ENCODE peak calls at places on chromosome 10, in ten cellular contexts. Z is immature natural killer cell; I is nucleus accumbens; G is colonic mucosa; E is frontal cortex; Y is GM12891; A is erythroblast; R is iPS-NIHi11; L is left lung; U is activated CD4-positive, alpha-beta T cell treated with anti-CD3 and anti-CD28 coated beads for 48 hours. V is an unnamed sample.

GRCh38 chr10:102612964-102613275 is 31.4 kb upstream of the TRIM8 start:
- DNase-seq in Y (no peak), I (no peak), E (no peak), Z (no peak), A (no peak), G (peak), U (peak), L (no peak), R (no peak), V (no peak)

GRCh38 chr10:24784061-24784460 is 60.4 kb upstream of the ARHGAP21 start:
- DNase-seq in L (no peak), G (no peak), I (peak), R (no peak), Z (no peak), Y (no peak), E (peak), A (no peak), U (no peak), V (no peak)

GRCh38 chr10:87760195-87760905 is 57.7 kb downstream of the ATAD1 start:
- DNase-seq in I (no peak), E (no peak), G (no peak), L (no peak), Y (no peak), Z (no peak), U (no peak), A (no peak), R (no peak), V (no peak)

GRCh38 chr10:30037620-30038336 is 21.6 kb downstream of the JCAD start:
- DNase-seq in Y (no peak), L (no peak), R (no peak), A (no peak), G (no peak), E (no peak), Z (no peak), U (no peak), I (no peak), V (no peak)

GRCh38 chr10:93773705-93774104 is 16.0 kb downstream of the LGI1 start:
- DNase-seq in E (no peak), Z (no peak), I (no peak), A (no peak), R (no peak), G (no peak), U (no peak), L (no peak), Y (no peak), V (no peak)

GRCh38 chr10:130956251-130956650 is 355.3 kb downstream of the TCERG1L start:
- DNase-seq in I (no peak), U (no peak), Z (no peak), R (peak), Y (no peak), L (no peak), G (no peak), A (no peak), E (no peak), V (no peak)

GRCh38 chr10:87053121-87053520 is 33.0 kb downstream of the FAM25A start:
- DNase-seq in U (no peak), A (peak), L (no peak), R (no peak), Z (no peak), Y (no peak), E (no peak), I (peak), G (no peak), V (peak)

GRCh38 chr10:70093335-70093944 is 39.2 kb downstream of the AIFM2 start:
- DNase-seq in L (no peak), U (peak), G (no peak), A (no peak), R (no peak), I (no peak), E (no peak), Z (peak), Y (no peak), V (no peak)

GRCh38 chr10:55311823-55312431 is 510.9 kb upstream of the PCDH15 start:
- DNase-seq in I (no peak), R (no peak), Z (no peak), A (no peak), U (no peak), G (no peak), L (no peak), E (no peak), Y (no peak), V (peak)

GRCh38 chr10:112950714-112951348 is 784 bp downstream of the TCF7L2 start:
- DNase-seq in U (peak), A (no peak), G (peak), Y (no peak), Z (peak), R (no peak), I (no peak), E (no peak), L (peak), V (no peak)

GRCh38 chr10:112379635-112380296 is 5.8 kb downstream of the ACSL5 start:
- DNase-seq in Y (no peak), Z (no peak), A (no peak), E (no peak), G (no peak), U (no peak), R (no peak), I (no peak), L (no peak), V (no peak)

GRCh38 chr10:119818889-119819270 is 53.8 kb downstream of the MCMBP start:
- DNase-seq in A (peak), L (no peak), I (no peak), R (peak), Y (no peak), U (no peak), G (no peak), E (no peak), Z (no peak), V (no peak)

GRCh38 chr10:34172936-34173533 is 642.1 kb downstream of the PARD3 start:
- DNase-seq in Y (no peak), R (no peak), E (no peak), G (no peak), A (no peak), Z (no peak), L (no peak), I (no peak), U (no peak), V (no peak)

GRCh38 chr10:86613905-86614304 is 40.4 kb upstream of the OPN4 start:
- DNase-seq in U (no peak), E (no peak), G (no peak), Z (no peak), Y (no peak), A (no peak), L (no peak), R (no peak), I (no peak), V (no peak)

GRCh38 chr10:11610151-11610854 is 1.1 kb downstream of the USP6NL start:
- DNase-seq in I (no peak), G (no peak), U (no peak), L (no peak), Z (no peak), A (no peak), R (no peak), E (peak), Y (no peak), V (no peak)

GRCh38 chr10:129787557-129787956 is 176.5 kb downstream of the EBF3 start:
- DNase-seq in R (no peak), Z (no peak), I (no peak), U (no peak), A (no peak), Y (no peak), E (no peak), L (peak), G (no peak), V (no peak)

GRCh38 chr10:77874872-77875271 is 51.7 kb downstream of the DLG5 start:
- DNase-seq in L (no peak), I (no peak), U (no peak), E (no peak), R (no peak), Y (no peak), G (no peak), A (no peak), Z (no peak), V (no peak)

GRCh38 chr10:132627736-132628512 is 90.3 kb downstream of the INPP5A start:
- DNase-seq in E (no peak), I (no peak), U (no peak), Y (no peak), R (no peak), Z (no peak), A (peak), G (no peak), L (peak), V (no peak)

GRCh38 chr10:48476279-48476982 is 128.4 kb downstream of the ARHGAP22 start:
- DNase-seq in E (no peak), A (no peak), L (no peak), Z (no peak), R (no peak), I (no peak), Y (no peak), G (no peak), U (no peak), V (no peak)

GRCh38 chr10:10872035-10872673 is 145.5 kb upstream of the CELF2 start:
- DNase-seq in G (no peak), R (no peak), A (no peak), I (no peak), E (no peak), L (no peak), Y (no peak), Z (no peak), U (no peak), V (no peak)

GRCh38 chr10:83680470-83680891 is 458.8 kb upstream of the GHITM start:
- DNase-seq in A (no peak), U (peak), I (no peak), R (no peak), Z (no peak), G (no peak), Y (peak), L (no peak), E (no peak), V (no peak)

GRCh38 chr10:71218046-71218832 is 5.9 kb downstream of the UNC5B start:
- DNase-seq in U (no peak), L (no peak), I (no peak), Y (no peak), Z (no peak), A (no peak), G (no peak), E (no peak), R (no peak), V (no peak)

GRCh38 chr10:89478739-89479116 is 56.7 kb downstream of the SLC16A12 start:
- DNase-seq in G (no peak), Z (no peak), I (no peak), E (no peak), L (no peak), A (no peak), Y (no peak), U (no peak), R (no peak), V (no peak)

GRCh38 chr10:98446121-98446655 is 547 bp downstream of the HPS1 start:
- DNase-seq in R (peak), Y (no peak), U (peak), E (peak), L (peak), Z (no peak), I (no peak), A (peak), G (peak), V (no peak)

GRCh38 chr10:132616995-132617780 is 79.6 kb downstream of the INPP5A start:
- DNase-seq in Y (no peak), U (no peak), Z (peak), R (no peak), L (peak), E (no peak), G (no peak), I (no peak), A (no peak), V (no peak)

GRCh38 chr10:50561266-50561665 is 62.5 kb downstream of the SGMS1 start:
- DNase-seq in E (peak), L (no peak), I (no peak), A (no peak), Z (no peak), Y (no peak), R (no peak), G (no peak), U (no peak), V (no peak)

GRCh38 chr10:2173328-2173727 is 436.0 kb upstream of the ADARB2 start:
- DNase-seq in G (no peak), A (no peak), Y (no peak), I (no peak), U (no peak), L (no peak), Z (no peak), E (no peak), R (no peak), V (no peak)

GRCh38 chr10:97921581-97922377 is 72.1 kb downstream of the GOLGA7B start:
- DNase-seq in I (no peak), Z (no peak), A (no peak), E (no peak), L (no peak), R (no peak), U (no peak), Y (no peak), G (no peak), V (no peak)

GRCh38 chr10:16348891-16349290 is 87.9 kb upstream of the PTER start:
- DNase-seq in G (no peak), R (no peak), A (no peak), Z (no peak), I (no peak), Y (no peak), U (no peak), E (no peak), L (no peak), V (no peak)

GRCh38 chr10:12975266-12975665 is 26.2 kb downstream of the CCDC3 start:
- DNase-seq in I (no peak), U (no peak), A (peak), L (no peak), Y (no peak), Z (no peak), E (no peak), R (peak), G (no peak), V (no peak)